ENCODE peak calls at places on chromosomes 13 and 19, in nine cellular contexts. M, X, C, W, O, F, Q, S and E are unnamed samples.

GRCh38 chr19:33473644-33474305 is 47.8 kb downstream of the PEPD start:
- DNase-seq in M (no peak), X (no peak), C (peak; percentile 55), W (no peak), O (no peak), F (no peak), Q (no peak), S (no peak), E (no peak)

GRCh38 chr13:93248627-93249047 is 22.0 kb downstream of the GPC6 start:
- DNase-seq in M (no peak), X (peak; percentile 31), C (no peak), W (peak; percentile 48), O (no peak), F (peak; percentile 16), Q (no peak), S (no peak), E (no peak)

GRCh38 chr13:89925107-89925506 is 1422.4 kb upstream of the MIR17HG start:
- DNase-seq in M (peak; percentile 10), X (no peak), C (no peak), W (peak; percentile 30), O (no peak), F (no peak), Q (no peak), S (no peak), E (no peak)

GRCh38 chr19:55442372-55443044 is 592 bp downstream of the SHISA7 start:
- DNase-seq in M (no peak), X (no peak), C (no peak), W (no peak), O (no peak), F (no peak), Q (no peak), S (no peak), E (no peak)

GRCh38 chr19:55697069-55697440 is 22.0 kb downstream of the EPN1 start:
- DNase-seq in M (no peak), X (no peak), C (peak; percentile 35), W (no peak), O (no peak), F (no peak), Q (no peak), S (no peak), E (no peak)

GRCh38 chr13:28413999-28414398 is 80.9 kb downstream of the FLT1 start:
- DNase-seq in M (no peak), X (no peak), C (no peak), W (no peak), O (no peak), F (no peak), Q (no peak), S (no peak), E (no peak)

GRCh38 chr19:1768248-1768647 is 14.9 kb downstream of the ONECUT3 start:
- DNase-seq in M (no peak), X (no peak), C (no peak), W (no peak), O (no peak), F (no peak), Q (no peak), S (no peak), E (no peak)

GRCh38 chr19:33476151-33476707 is 45.4 kb downstream of the PEPD start:
- DNase-seq in M (no peak), X (no peak), C (peak; percentile 28), W (no peak), O (no peak), F (no peak), Q (no peak), S (no peak), E (no peak)

GRCh38 chr19:16076958-16077611 is 790 bp downstream of the TPM4 start:
- DNase-seq in M (no peak), X (peak; percentile 55), C (peak; percentile 82), W (no peak), O (no peak), F (no peak), Q (peak; percentile 61), S (no peak), E (peak; percentile 61)

GRCh38 chr13:97583884-97584497 is 150.0 kb downstream of the RAP2A start:
- DNase-seq in M (no peak), X (no peak), C (no peak), W (no peak), O (no peak), F (no peak), Q (no peak), S (no peak), E (no peak)

GRCh38 chr13:46812398-46812797 is 15.4 kb upstream of the ESD start:
- DNase-seq in M (no peak), X (no peak), C (no peak), W (no peak), O (no peak), F (no peak), Q (no peak), S (no peak), E (no peak)

GRCh38 chr13:79815041-79815440 is 334.1 kb downstream of the NDFIP2 start:
- DNase-seq in M (no peak), X (no peak), C (no peak), W (no peak), O (no peak), F (no peak), Q (no peak), S (no peak), E (no peak)

GRCh38 chr13:93146584-93147292 is 79.9 kb upstream of the GPC6 start:
- DNase-seq in M (no peak), X (no peak), C (no peak), W (no peak), O (no peak), F (no peak), Q (no peak), S (no peak), E (no peak)

GRCh38 chr19:49020342-49020741 is 3.5 kb upstream of the LHB start:
- DNase-seq in M (no peak), X (peak; percentile 31), C (no peak), W (no peak), O (no peak), F (no peak), Q (no peak), S (no peak), E (no peak)

GRCh38 chr13:32581177-32581786 is 5.0 kb upstream of the PDS5B start:
- DNase-seq in M (peak; percentile 10), X (no peak), C (no peak), W (no peak), O (no peak), F (no peak), Q (no peak), S (no peak), E (no peak)

GRCh38 chr13:101660711-101661110 is 208.2 kb downstream of the ITGBL1 start:
- DNase-seq in M (no peak), X (no peak), C (no peak), W (no peak), O (no peak), F (no peak), Q (no peak), S (no peak), E (no peak)

GRCh38 chr13:102707465-102707864 is 12.6 kb upstream of the METTL21C start:
- DNase-seq in M (no peak), X (no peak), C (no peak), W (peak; percentile 32), O (no peak), F (no peak), Q (no peak), S (no peak), E (no peak)

GRCh38 chr13:64746845-64747244 is 2483.3 kb downstream of the PCDH9 start:
- DNase-seq in M (no peak), X (no peak), C (no peak), W (no peak), O (no peak), F (no peak), Q (no peak), S (no peak), E (no peak)

GRCh38 chr13:39035204-39035603 is 2.7 kb downstream of the PROSER1 start:
- DNase-seq in M (no peak), X (no peak), C (no peak), W (no peak), O (no peak), F (no peak), Q (no peak), S (no peak), E (no peak)
- H3K4me1 ChIP-seq in M (peaks cover 26% of the 10 kb centered on the region), X (peaks cover 43% of the 10 kb centered on the region), C (peaks cover 39% of the 10 kb centered on the region), W (peaks cover 14% of the 10 kb centered on the region), O (peaks cover 39% of the 10 kb centered on the region), F (no peaks in the 10 kb centered on the region), Q (no peaks in the 10 kb centered on the region), S (no peaks in the 10 kb centered on the region), E (peaks cover 25% of the 10 kb centered on the region)

GRCh38 chr13:20521388-20521787 is 4.3 kb downstream of the CRYL1 start:
- DNase-seq in M (no peak), X (no peak), C (no peak), W (no peak), O (no peak), F (no peak), Q (no peak), S (no peak), E (no peak)

GRCh38 chr13:20525144-20525600 is 485 bp downstream of the CRYL1 start:
- DNase-seq in M (no peak), X (peak; percentile 41), C (no peak), W (no peak), O (peak; percentile 33), F (peak; percentile 16), Q (no peak), S (peak; percentile 23), E (no peak)

GRCh38 chr13:20528451-20528850 is 2.8 kb upstream of the CRYL1 start:
- DNase-seq in M (no peak), X (no peak), C (no peak), W (no peak), O (no peak), F (no peak), Q (no peak), S (no peak), E (no peak)

GRCh38 chr13:20526664-20527063 is 1.0 kb upstream of the CRYL1 start:
- DNase-seq in M (no peak), X (no peak), C (no peak), W (no peak), O (no peak), F (no peak), Q (no peak), S (no peak), E (no peak)

GRCh38 chr13:20525601-20526544 is at the start of gene CRYL1:
- DNase-seq in M (no peak), X (peak; percentile 82), C (peak; percentile 82), W (peak; percentile 33), O (peak; percentile 69), F (peak; percentile 71), Q (peak; percentile 46), S (peak; percentile 77), E (peak; percentile 58)
- TF ChIP-seq POLR2A in M (peak; percentile 63), X (no peak), C (peak; percentile 44), W (peak; percentile 57), O (peak; percentile 69), F (peak; percentile 49), Q (no peak), S (peak; percentile 20), E (peak; percentile 64)

GRCh38 chr19:32345261-32346207 is at the start of gene ZNF507:
- DNase-seq in M (peak; percentile 47), X (peak; percentile 85), C (peak; percentile 91), W (peak; percentile 92), O (peak; percentile 75), F (peak; percentile 62), Q (peak; percentile 67), S (peak; percentile 82), E (peak; percentile 76)
- TF ChIP-seq CTCF in M (no peak), X (no peak), C (no peak), W (no peak), O (no peak), F (no peak), Q (no peak), S (peak; percentile 3), E (no peak)

DNA sequence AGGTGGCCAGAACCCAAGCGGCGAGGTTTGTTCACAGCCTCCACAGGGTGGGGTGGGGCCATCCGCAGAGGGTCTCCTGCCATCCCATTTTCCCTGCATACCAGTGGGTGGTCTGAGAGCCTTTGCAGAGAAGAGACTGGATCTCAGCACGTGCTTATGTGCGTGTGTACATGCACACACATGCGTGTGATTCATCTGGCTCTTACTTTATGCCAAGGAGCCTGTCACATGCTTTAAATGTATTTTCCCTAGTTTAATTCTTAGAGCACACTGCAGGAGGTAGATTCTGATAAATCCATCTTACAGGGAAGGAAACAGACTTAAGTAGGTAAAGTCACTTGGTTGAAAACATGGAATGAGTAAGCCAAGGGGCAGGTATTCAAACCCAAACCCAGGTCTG is 47.1 kb downstream of the CAPN12 start:
- DNase-seq in M (no peak), X (no peak), C (no peak), W (no peak), O (no peak), F (no peak), Q (no peak), S (no peak), E (no peak)
- H3K4me1 ChIP-seq in M (peaks cover 60% of the 10 kb centered on the region), X (peaks cover 100% of the 10 kb centered on the region), C (peaks cover 100% of the 10 kb centered on the region), W (peaks cover 98% of the 10 kb centered on the region), O (peaks cover 68% of the 10 kb centered on the region), F (no peaks in the 10 kb centered on the region), Q (peaks cover 20% of the 10 kb centered on the region), S (peaks cover 46% of the 10 kb centered on the region), E (peaks cover 82% of the 10 kb centered on the region)